ENCODE peak calls at places on chromosomes 6 and 20, in four cellular contexts. U, N, Z and T are unnamed samples.

GRCh38 chr6:48610846-48611245 is 499.8 kb upstream of the PTCHD4 start:
- DNase-seq in Z (no peak), N (no peak), U (no peak), T (no peak)

GRCh38 chr6:37316071-37316470 is 37.7 kb upstream of the RNF8 start:
- DNase-seq in Z (peak), N (no peak), U (no peak), T (no peak)

GRCh38 chr20:37398750-37399621 is 53.0 kb downstream of the SRC start:
- DNase-seq in U (no peak), N (no peak), Z (no peak), T (peak)

GRCh38 chr6:159969204-159969912 is 476 bp downstream of the IGF2R start:
- DNase-seq in N (peak), U (peak), Z (no peak), T (peak)

GRCh38 chr6:11153447-11153846 is 41.9 kb upstream of the ERVFRD-1 start:
- DNase-seq in U (no peak), N (no peak), Z (no peak), T (no peak)

GRCh38 chr6:79426625-79427278 is 110.5 kb downstream of the LCA5 start:
- DNase-seq in N (no peak), Z (no peak), U (no peak), T (no peak)

GRCh38 chr20:52622086-52622485 is 350.1 kb upstream of the TSHZ2 start:
- DNase-seq in N (no peak), Z (no peak), U (no peak), T (no peak)

GRCh38 chr6:113529191-113529590 is 328.0 kb upstream of the MARCKS start:
- DNase-seq in U (no peak), N (no peak), Z (no peak), T (no peak)

GRCh38 chr6:39824030-39824926 is 32.1 kb downstream of the DAAM2 start:
- DNase-seq in Z (no peak), N (no peak), U (no peak), T (no peak)

GRCh38 chr6:32439708-32440214 is at the start of gene HLA-DRA:
- DNase-seq in Z (no peak), U (peak), N (no peak), T (peak)

GRCh38 chr6:106165885-106166485 is 79.8 kb downstream of the PRDM1 start:
- DNase-seq in U (no peak), Z (no peak), N (no peak), T (no peak)

GRCh38 chr6:41653642-41654432 is 15.6 kb downstream of the MDFI start:
- DNase-seq in Z (no peak), U (no peak), N (no peak), T (no peak)

GRCh38 chr6:27986928-27987725 is 30.1 kb downstream of the OR2B6 start:
- DNase-seq in N (no peak), Z (no peak), U (no peak), T (no peak)

GRCh38 chr6:95231416-95231815 is 345.9 kb upstream of the MANEA start:
- DNase-seq in Z (no peak), N (no peak), U (no peak), T (no peak)

GRCh38 chr6:107458687-107459282 is 579 bp downstream of the PDSS2 start:
- DNase-seq in Z (peak), U (no peak), N (peak), T (peak)

GRCh38 chr6:159360306-159360705 is 191.1 kb downstream of the FNDC1 start:
- DNase-seq in N (no peak), Z (no peak), U (no peak), T (no peak)

GRCh38 chr20:60003776-60004175 is 45.6 kb downstream of the CDH26 start:
- DNase-seq in U (no peak), Z (no peak), N (no peak), T (no peak)

GRCh38 chr20:47311967-47312681 is 44.4 kb downstream of the ZMYND8 start:
- DNase-seq in Z (no peak), U (no peak), N (no peak), T (no peak)

GRCh38 chr6:159842035-159842434 is 42.0 kb downstream of the PNLDC1 start:
- DNase-seq in Z (no peak), U (no peak), N (no peak), T (no peak)

GRCh38 chr20:61877776-61878477 is 187.8 kb downstream of the TAF4 start:
- DNase-seq in U (no peak), N (no peak), Z (no peak), T (no peak)

GRCh38 chr6:141925001-141925400 is 207.7 kb upstream of the GJE1 start:
- DNase-seq in N (no peak), Z (no peak), U (no peak), T (no peak)

GRCh38 chr6:11218827-11219826 is 13.3 kb downstream of the NEDD9 start:
- DNase-seq in U (no peak), Z (no peak), N (no peak), T (peak)

GRCh38 chr20:52201395-52201794 is 9.8 kb upstream of the ZFP64 start:
- DNase-seq in N (no peak), Z (peak), U (no peak), T (no peak)

GRCh38 chr6:4352731-4353130 is 217.4 kb upstream of the ECI2 start:
- DNase-seq in N (no peak), U (no peak), Z (no peak), T (no peak)

GRCh38 chr20:37992802-37993538 is 40.3 kb downstream of the TTI1 start:
- DNase-seq in U (peak), Z (peak), N (no peak), T (no peak)

GRCh38 chr20:10992776-10993175 is 319.0 kb upstream of the JAG1 start:
- DNase-seq in Z (no peak), N (no peak), U (no peak), T (no peak)

GRCh38 chr6:33692760-33693158 is 18.7 kb downstream of the UQCC2 start:
- DNase-seq in N (no peak), Z (no peak), U (no peak), T (no peak)

GRCh38 chr6:53437557-53438202 is 88.9 kb upstream of the ELOVL5 start:
- DNase-seq in U (peak), Z (no peak), N (no peak), T (peak)

GRCh38 chr20:47126374-47126705 is 230.2 kb downstream of the ZMYND8 start:
- DNase-seq in Z (no peak), U (no peak), N (no peak), T (no peak)

GRCh38 chr20:15759546-15760216 is 813.6 kb downstream of the KIF16B start:
- DNase-seq in Z (peak), U (no peak), N (no peak), T (peak)

GRCh38 chr6:111646942-111647341 is 41.3 kb upstream of the TRAF3IP2 start:
- DNase-seq in Z (no peak), N (no peak), U (no peak), T (no peak)

GRCh38 chr6:36662827-36663256 is 15.7 kb upstream of the CDKN1A start:
- DNase-seq in U (no peak), Z (no peak), N (no peak), T (no peak)

GRCh38 chr20:22341508-22341907 is 242.9 kb downstream of the FOXA2 start:
- DNase-seq in Z (no peak), U (no peak), N (no peak), T (no peak)

GRCh38 chr6:12369781-12370262 is 79.7 kb downstream of the EDN1 start:
- DNase-seq in N (no peak), Z (no peak), U (no peak), T (no peak)

GRCh38 chr6:27111743-27112142 is 135.8 kb upstream of the PRSS16 start:
- DNase-seq in U (no peak), Z (no peak), N (no peak), T (no peak)

GRCh38 chr6:122799916-122800701 is 11.1 kb downstream of the SMPDL3A start:
- DNase-seq in U (no peak), Z (no peak), N (no peak), T (no peak)